ENCODE peak calls at places on chromosomes 12 and 14, in four cellular contexts. P, Y, Q and T are unnamed samples.

GRCh38 chr12:77679701-77680100 is 151.0 kb upstream of the NAV3 start:
- DNase-seq in P (no peak), Y (no peak), Q (no peak), T (no peak)

GRCh38 chr12:101564912-101565311 is 29.9 kb upstream of the MYBPC1 start:
- DNase-seq in P (no peak), Y (no peak), Q (no peak), T (no peak)

GRCh38 chr12:106234513-106234912 is 13.3 kb downstream of the CKAP4 start:
- DNase-seq in P (no peak), Y (no peak), Q (no peak), T (no peak)

GRCh38 chr12:65602579-65603295 is 221.5 kb upstream of the HMGA2 start:
- DNase-seq in P (peak), Y (peak), Q (no peak), T (peak)

GRCh38 chr12:41944241-41944640 is 200.4 kb downstream of the GXYLT1 start:
- DNase-seq in P (no peak), Y (no peak), Q (no peak), T (no peak)

GRCh38 chr14:59333668-59334067 is 131.5 kb downstream of the GPR135 start:
- DNase-seq in P (peak), Y (no peak), Q (no peak), T (no peak)

GRCh38 chr12:52235822-52236291 is 2.8 kb downstream of the KRT7 start:
- DNase-seq in P (no peak), Y (no peak), Q (no peak), T (no peak)

GRCh38 chr12:132766380-132767085 is 4.9 kb upstream of the ANKLE2 start:
- DNase-seq in P (no peak), Y (no peak), Q (no peak), T (no peak)

GRCh38 chr14:96735509-96735908 is 61.7 kb upstream of the VRK1 start:
- DNase-seq in P (no peak), Y (no peak), Q (no peak), T (no peak)

GRCh38 chr12:101074940-101075680 is 134.9 kb downstream of the SLC5A8 start:
- DNase-seq in P (no peak), Y (no peak), Q (no peak), T (no peak)

GRCh38 chr14:31300296-31300695 is 92.7 kb upstream of the HECTD1 start:
- DNase-seq in P (no peak), Y (peak), Q (no peak), T (no peak)

GRCh38 chr12:127893875-127894635 is 372.9 kb upstream of the TMEM132C start:
- DNase-seq in P (no peak), Y (peak), Q (no peak), T (peak)

GRCh38 chr12:107304588-107305532 is 211.5 kb upstream of the CRY1 start:
- DNase-seq in P (no peak), Y (no peak), Q (no peak), T (no peak)

GRCh38 chr12:109232731-109233130 is 76.4 kb downstream of the FOXN4 start:
- DNase-seq in P (no peak), Y (no peak), Q (no peak), T (no peak)

GRCh38 chr12:2288001-2288400 is 235.2 kb downstream of the CACNA1C start:
- DNase-seq in P (no peak), Y (no peak), Q (no peak), T (no peak)
- TF ChIP-seq SUZ12 in P (no peak), Y (no peak), Q (no peak), T (no peak)

DNA sequence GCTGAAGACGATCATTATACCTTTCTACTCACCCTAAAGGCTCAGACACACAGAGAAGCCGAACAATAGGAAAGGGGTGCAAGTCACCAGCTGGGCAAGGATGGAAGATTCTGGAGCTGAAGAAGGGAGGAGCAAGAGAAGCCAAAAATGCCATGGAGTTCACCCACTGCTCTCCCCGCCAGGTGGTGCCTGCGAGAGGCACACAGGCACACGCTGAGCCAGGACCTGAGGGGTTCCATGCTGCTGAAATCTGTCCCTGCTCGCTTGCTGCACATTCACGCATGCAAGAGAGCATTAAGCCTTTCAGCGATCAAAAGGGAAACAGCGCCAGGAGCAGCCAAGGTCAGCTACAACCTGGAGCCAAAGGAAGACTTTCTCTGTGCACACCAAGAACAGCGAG is 104.2 kb downstream of the ANO2 start:
- DNase-seq in P (no peak), Y (no peak), Q (no peak), T (no peak)
- TF ChIP-seq SUZ12 in P (no peak), Y (no peak), Q (no peak), T (no peak)

GRCh38 chr14:92960706-92961566 is 38.0 kb downstream of the CHGA start:
- DNase-seq in P (no peak), Y (no peak), Q (no peak), T (no peak)
- TF ChIP-seq SUZ12 in P (no peak), Y (no peak), Q (no peak), T (no peak)

DNA sequence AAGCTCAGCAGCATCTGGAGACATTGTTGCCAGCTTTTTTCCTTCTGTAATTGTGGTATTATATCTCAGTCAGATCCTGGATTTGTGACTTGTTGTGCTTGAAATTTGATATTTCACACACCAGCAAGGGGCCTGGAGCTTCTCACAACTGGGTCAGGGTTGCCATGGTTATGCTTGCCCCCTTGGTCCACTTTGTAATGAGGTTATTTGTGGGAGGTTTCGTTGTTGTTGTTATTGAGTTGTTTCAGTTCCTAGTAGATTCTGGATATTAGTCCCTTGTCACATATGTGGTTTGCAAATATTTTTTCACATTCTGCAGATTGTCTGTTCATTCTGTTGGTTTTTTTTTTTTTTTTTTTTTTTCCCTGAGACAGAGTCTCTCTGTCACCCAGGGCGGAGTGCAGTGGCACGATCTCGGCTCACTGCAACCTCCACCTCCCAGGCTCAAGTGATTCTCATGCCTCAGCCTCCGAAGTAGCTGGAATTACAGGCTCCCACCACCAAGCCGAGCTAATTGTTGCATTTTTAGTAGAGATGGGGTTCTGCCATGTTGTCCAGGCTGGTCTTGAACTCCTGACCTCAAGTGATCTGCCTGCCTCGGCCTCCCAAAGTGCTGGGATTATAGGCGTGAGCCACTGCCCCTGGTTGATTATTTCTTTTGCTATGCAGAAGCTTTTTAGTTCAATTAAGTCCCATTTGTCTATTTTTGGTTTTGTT is 80.6 kb upstream of the ETV6 start:
- DNase-seq in P (no peak), Y (no peak), Q (peak), T (no peak)
- TF ChIP-seq SUZ12 in P (no peak), Y (no peak), Q (no peak), T (no peak)

DNA sequence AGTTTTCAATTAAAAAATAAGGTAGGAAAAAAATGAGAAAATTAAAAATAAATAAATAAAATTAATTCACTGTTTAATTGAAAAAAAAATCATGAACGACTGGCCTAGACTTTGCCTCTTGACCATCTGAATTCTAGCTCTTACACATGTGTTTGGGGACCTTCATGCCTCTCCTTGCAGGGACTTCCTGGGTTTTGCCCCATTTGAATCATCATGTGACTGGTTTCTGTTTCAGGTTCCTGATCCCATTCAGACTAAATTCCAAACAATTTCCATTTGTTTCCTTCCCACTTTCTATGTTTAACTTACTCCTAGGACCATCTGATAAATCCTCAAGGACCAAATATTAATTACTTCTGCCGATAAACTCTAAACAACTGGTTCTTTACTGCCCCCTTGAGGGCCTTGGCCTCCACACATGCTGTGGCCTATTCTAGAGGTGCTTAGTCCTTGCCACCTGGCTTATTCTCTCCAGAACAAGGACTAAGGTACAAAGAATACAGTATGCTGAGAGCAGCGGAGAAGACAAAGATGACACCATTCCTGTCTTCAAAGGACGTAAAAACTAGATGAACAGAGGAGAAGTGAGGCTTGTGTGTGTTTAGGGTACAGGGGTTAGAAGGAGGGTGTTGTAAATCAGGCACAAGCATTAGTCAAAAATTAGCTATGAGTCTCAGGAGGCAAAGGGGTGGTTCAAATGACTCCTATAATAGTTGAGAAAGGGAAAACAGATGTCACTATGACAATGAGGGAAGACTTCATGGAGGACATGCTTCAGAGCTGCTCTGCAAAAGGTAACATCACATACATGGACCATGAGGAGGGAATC is 125.8 kb upstream of the AVPR1A start:
- DNase-seq in P (peak), Y (peak), Q (no peak), T (peak)
- TF ChIP-seq SUZ12 in P (no peak), Y (no peak), Q (no peak), T (no peak)

DNA sequence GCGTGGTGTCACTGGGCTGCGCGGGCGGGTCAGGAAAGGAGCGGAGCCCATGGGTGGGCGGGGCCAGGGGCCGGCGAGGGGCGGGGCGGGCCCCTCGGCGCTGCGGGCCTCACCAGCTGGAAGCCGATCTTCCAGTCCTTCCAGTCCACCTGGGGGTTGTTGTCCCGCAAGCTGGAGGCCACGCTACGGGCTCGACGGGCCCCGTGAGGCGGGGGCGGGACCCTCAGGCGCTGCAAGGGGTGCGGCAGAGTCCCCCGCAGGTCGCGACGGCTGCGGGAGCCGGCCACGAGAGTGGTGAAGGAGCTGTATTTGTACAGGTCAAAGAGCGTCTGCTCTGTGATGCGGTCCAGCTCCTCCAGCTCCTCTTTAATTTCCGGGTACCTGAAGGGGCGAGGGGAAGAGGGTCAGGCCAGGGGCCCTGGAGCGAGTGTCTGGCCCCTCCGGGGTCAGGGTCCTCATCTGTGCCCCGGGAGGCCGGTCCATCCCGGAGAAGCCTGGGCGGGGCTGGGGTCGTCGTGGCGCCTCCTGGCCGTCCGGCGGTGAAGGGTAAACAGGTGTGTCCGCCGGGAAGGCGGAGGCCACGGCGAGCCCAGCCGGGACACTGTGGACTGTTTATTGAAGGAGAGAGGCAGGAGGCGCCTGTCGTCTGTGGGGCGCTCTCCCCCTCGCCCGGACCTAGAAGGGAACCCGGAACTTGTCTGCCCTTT is 11.9 kb downstream of the SCNN1A start:
- DNase-seq in P (peak), Y (peak), Q (no peak), T (no peak)
- TF ChIP-seq SUZ12 in P (no peak), Y (no peak), Q (no peak), T (no peak)

GRCh38 chr14:55270832-55271571 is at the start of gene FBXO34:
- DNase-seq in P (peak), Y (peak), Q (peak), T (peak)
- TF ChIP-seq SUZ12 in P (no peak), Y (no peak), Q (no peak), T (no peak)

GRCh38 chr12:123022205-123022604 is 41.7 kb downstream of the ARL6IP4 start:
- DNase-seq in P (no peak), Y (no peak), Q (no peak), T (no peak)

GRCh38 chr12:123026094-123026853 is 45.8 kb downstream of the ARL6IP4 start:
- DNase-seq in P (no peak), Y (no peak), Q (no peak), T (no peak)

GRCh38 chr12:123022846-123023245 is 42.4 kb downstream of the ARL6IP4 start:
- DNase-seq in P (no peak), Y (no peak), Q (no peak), T (no peak)

GRCh38 chr12:123027726-123028445 is 47.4 kb downstream of the ARL6IP4 start:
- DNase-seq in P (no peak), Y (no peak), Q (no peak), T (no peak)

GRCh38 chr12:123024819-123025391 is 44.4 kb downstream of the ARL6IP4 start:
- DNase-seq in P (no peak), Y (no peak), Q (no peak), T (no peak)
- TF ChIP-seq SUZ12 in P (no peak), Y (no peak), Q (no peak), T (no peak)

DNA sequence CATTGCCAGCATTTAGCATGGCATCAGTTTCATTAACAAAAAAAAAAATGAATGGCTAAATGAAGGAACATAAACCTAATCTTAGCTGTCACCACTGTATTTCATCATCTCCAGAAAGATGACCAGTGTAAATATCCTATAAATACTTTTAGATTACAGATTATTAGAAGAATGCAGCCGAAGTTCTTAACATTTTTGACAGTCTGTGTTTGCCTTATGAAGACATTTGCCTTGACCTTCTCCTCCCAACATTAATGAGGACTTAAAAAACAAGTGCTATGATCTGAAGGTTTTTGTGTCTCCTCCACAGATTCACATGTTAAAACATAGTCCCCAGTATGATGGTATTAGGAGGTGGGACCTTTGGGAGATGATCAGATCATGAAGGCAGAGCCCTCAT is 253.0 kb downstream of the SNAPC1 start:
- DNase-seq in P (no peak), Y (no peak), Q (no peak), T (no peak)
- TF ChIP-seq SUZ12 in P (no peak), Y (no peak), Q (no peak), T (no peak)

GRCh38 chr12:116540617-116541152 is 18.5 kb upstream of the MAP1LC3B2 start:
- DNase-seq in P (no peak), Y (no peak), Q (no peak), T (no peak)
- TF ChIP-seq SUZ12 in P (no peak), Y (no peak), Q (no peak), T (no peak)